ENCODE peak calls at places on chromosomes 12 and 14, in seven cellular contexts. U, S, W, C, A, V and X are unnamed samples.

GRCh38 chr12:111424189-111424792 is 18.6 kb downstream of the SH2B3 start:
- DNase-seq in C (no peak), S (no peak), U (no peak), A (peak), V (no peak), W (no peak), X (no peak)

GRCh38 chr12:6192604-6193380 is 7.4 kb upstream of the CD9 start:
- DNase-seq in W (no peak), C (no peak), A (no peak), S (no peak), V (no peak), U (no peak), X (no peak)

GRCh38 chr12:120720234-120720968 is 5.2 kb upstream of the ACADS start:
- DNase-seq in C (no peak), U (peak), W (peak), S (no peak), V (no peak), A (no peak), X (peak)

GRCh38 chr12:109775172-109775881 is 57.9 kb downstream of the TRPV4 start:
- DNase-seq in C (peak), U (peak), W (peak), A (peak), S (peak), V (peak), X (peak)

GRCh38 chr12:57839996-57840395 is 6.5 kb downstream of the CTDSP2 start:
- DNase-seq in C (no peak), A (no peak), W (no peak), V (no peak), U (no peak), S (no peak), X (peak)

GRCh38 chr12:32679910-32680217 is 763 bp downstream of the DNM1L start:
- DNase-seq in U (no peak), C (no peak), W (no peak), A (no peak), V (no peak), S (no peak), X (no peak)

GRCh38 chr12:2101798-2102197 is 49.0 kb downstream of the CACNA1C start:
- DNase-seq in W (no peak), A (no peak), V (no peak), U (no peak), C (no peak), S (no peak), X (no peak)

GRCh38 chr12:96907681-96908163 is 665 bp downstream of the NEDD1 start:
- DNase-seq in C (no peak), W (peak), U (peak), V (peak), S (peak), A (no peak), X (no peak)

GRCh38 chr14:100879782-100880181 is 23.7 kb downstream of the RTL1 start:
- DNase-seq in S (no peak), U (no peak), V (no peak), C (no peak), W (no peak), A (peak), X (no peak)

GRCh38 chr12:104598342-104599271 is 141.9 kb downstream of the CHST11 start:
- DNase-seq in S (no peak), U (no peak), W (no peak), V (peak), C (no peak), A (peak), X (no peak)

GRCh38 chr14:32312010-32312331 is 17.1 kb upstream of the AKAP6 start:
- DNase-seq in V (no peak), S (no peak), U (no peak), C (no peak), W (no peak), A (no peak), X (no peak)

GRCh38 chr14:61472025-61472672 is 150.8 kb downstream of the PRKCH start:
- DNase-seq in U (peak), V (peak), W (no peak), S (no peak), C (no peak), A (peak), X (no peak)

GRCh38 chr12:118164798-118165486 is 29.0 kb downstream of the PEBP1 start:
- DNase-seq in W (no peak), C (no peak), S (no peak), V (peak), A (no peak), U (peak), X (no peak)

GRCh38 chr12:17640615-17641014 is 449.4 kb downstream of the RERGL start:
- DNase-seq in U (no peak), S (no peak), A (no peak), W (no peak), C (no peak), V (no peak), X (no peak)

GRCh38 chr14:96671218-96671617 is 126.0 kb upstream of the VRK1 start:
- DNase-seq in U (no peak), S (no peak), W (no peak), A (no peak), V (no peak), C (no peak), X (no peak)

GRCh38 chr12:27711957-27712356 is 1.3 kb downstream of the MRPS35 start:
- DNase-seq in V (no peak), U (no peak), W (no peak), A (no peak), S (no peak), C (no peak), X (no peak)

GRCh38 chr12:674272-674781 is 11.1 kb upstream of the NINJ2 start:
- DNase-seq in A (no peak), S (no peak), U (no peak), C (no peak), V (no peak), W (no peak), X (no peak)

GRCh38 chr14:60951781-60952435 is 29.0 kb downstream of the TRMT5 start:
- DNase-seq in A (no peak), V (no peak), W (no peak), S (no peak), U (no peak), C (no peak), X (no peak)

GRCh38 chr14:84409435-84409834 is 1120.5 kb upstream of the FLRT2 start:
- DNase-seq in V (no peak), U (no peak), S (no peak), C (no peak), W (no peak), A (no peak), X (no peak)

GRCh38 chr12:112855375-112855774 is 51.4 kb upstream of the OAS1 start:
- DNase-seq in V (no peak), W (no peak), C (no peak), S (no peak), U (peak), A (no peak), X (no peak)

GRCh38 chr14:95811813-95812212 is 64.8 kb upstream of the TUNAR start:
- DNase-seq in C (no peak), U (no peak), S (no peak), V (no peak), W (no peak), A (no peak), X (no peak)

GRCh38 chr12:15722951-15723350 is 66.2 kb downstream of the EPS8 start:
- DNase-seq in W (no peak), S (no peak), U (no peak), C (no peak), V (no peak), A (no peak), X (no peak)

GRCh38 chr14:50864911-50865310 is 6.9 kb upstream of the ABHD12B start:
- DNase-seq in V (no peak), A (no peak), C (no peak), S (no peak), W (no peak), U (no peak), X (no peak)

GRCh38 chr14:30389134-30389900 is 169.6 kb upstream of the G2E3 start:
- DNase-seq in W (peak), S (peak), U (no peak), V (peak), A (peak), C (no peak), X (no peak)

GRCh38 chr14:103099081-103099732 is 4.7 kb downstream of the EXOC3L4 start:
- DNase-seq in C (no peak), S (no peak), W (no peak), U (peak), V (no peak), A (no peak), X (no peak)
- H3K27ac ChIP-seq in C (no peak), S (no peak), W (no peak), U (peak), V (no peak), A (no peak), X (no peak)

DNA sequence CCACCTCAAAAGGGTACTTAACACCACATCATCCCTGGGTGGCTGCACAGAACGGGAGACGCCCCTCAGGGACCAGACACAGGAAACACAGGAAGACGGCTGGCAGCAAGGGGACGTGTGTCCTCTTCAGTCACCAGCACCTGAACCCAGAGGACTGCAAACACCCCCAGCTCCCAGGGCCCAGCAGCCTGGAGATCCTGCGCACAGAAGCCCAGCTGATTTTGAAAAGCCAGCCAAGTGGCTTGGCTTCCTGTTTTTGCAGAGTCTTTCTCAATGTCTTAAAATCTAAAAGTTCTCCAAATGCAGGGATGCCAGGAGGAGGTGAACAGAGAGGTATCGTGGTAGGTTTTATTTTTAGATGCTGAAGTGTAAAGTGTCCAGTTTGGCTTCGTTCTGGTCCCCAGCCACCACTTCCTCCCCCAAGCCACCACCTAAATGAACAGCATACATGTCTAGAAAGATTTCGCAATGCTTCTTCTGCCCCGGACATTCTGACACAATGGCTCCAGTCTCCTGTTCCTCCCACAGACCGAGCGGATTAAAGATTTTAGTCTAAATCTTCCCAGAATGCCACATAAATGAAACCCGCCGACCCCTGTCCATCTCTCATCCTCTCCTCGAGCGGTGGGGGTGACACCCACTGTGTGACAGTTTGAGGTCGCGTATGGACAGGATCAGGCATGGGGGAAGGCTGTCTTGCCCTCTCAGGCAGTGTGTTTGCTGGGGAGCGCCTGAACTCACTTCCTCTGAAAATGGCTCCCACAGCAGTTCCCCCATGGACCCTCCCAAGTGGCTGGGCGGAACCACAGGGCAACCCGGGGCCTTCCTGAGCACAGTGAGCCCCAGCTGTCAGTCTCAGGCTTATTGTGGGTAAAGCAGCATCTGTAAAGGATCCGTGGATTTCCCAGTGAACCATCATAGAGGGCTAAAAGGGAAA is 41.6 kb downstream of the ITPK1 start:
- DNase-seq in V (no peak), C (no peak), W (peak), U (no peak), S (no peak), A (peak), X (peak)
- TF ChIP-seq POLR2A in V (no peak), C (no peak), W (no peak), U (no peak), S (no peak), A (no peak), X (no peak)

DNA sequence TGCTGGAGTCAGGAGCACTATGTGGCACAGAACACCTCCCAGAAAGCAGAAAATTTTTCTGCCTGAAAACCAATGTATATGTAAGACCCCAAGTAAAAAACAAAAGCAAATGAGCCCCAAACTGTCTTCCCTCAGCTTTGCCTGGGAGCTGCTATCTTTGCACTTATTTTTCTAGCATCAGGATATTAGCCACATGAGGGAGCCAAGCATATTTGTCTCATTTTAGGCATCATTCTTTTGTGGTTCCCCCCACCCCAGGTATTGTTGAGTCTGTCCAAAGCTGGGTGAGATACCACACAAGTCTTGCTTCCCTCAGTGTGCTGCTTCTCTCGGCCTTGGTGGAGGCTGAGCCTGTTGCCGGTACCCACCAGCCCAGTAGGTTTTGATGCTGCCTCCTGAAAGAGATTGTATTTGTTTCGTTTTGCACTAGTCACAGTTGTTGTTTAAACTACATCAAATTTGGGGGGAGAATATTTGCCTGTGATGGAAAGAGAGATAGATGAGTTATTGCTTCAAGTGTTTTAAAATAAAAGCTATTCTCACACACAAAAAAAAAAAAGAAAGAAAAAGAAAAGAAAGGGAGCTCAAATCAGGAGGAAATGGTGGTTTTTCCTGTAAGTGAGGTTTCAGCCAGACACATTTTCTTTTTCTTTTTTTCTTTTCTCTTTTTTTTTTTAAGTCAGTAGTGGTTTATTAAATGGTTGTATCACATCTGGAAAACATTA is 58.3 kb downstream of the SLC4A8 start:
- DNase-seq in W (no peak), C (no peak), U (no peak), S (no peak), V (no peak), A (no peak), X (no peak)
- TF ChIP-seq CTCF in W (no peak), C (no peak), U (no peak), S (no peak), V (no peak), A (no peak), X (no peak)

GRCh38 chr14:93133476-93133875 is 17.8 kb upstream of the ITPK1 start:
- DNase-seq in A (no peak), V (no peak), U (no peak), C (no peak), S (no peak), W (peak), X (no peak)
- H3K27ac ChIP-seq in A (peak), V (no peak), U (no peak), C (no peak), S (no peak), W (no peak), X (no peak)